ENCODE peak calls at places on chromosomes 4 and X, in six cellular contexts. S is MM.1S, R is neural progenitor cell, U is endothelial cell, E is osteoblast, A is Peyer's patch. D is an unnamed sample.
A peak's percentile ranks its signal among the peaks of the same experiment; 100 is the strongest.

GRCh38 chrX:106247162-106247561 is 79.1 kb downstream of the PWWP3B start:
- DNase-seq in S (no peak), R (no peak), U (no peak), E (no peak), A (no peak), D (no peak)

GRCh38 chr4:140725556-140725955 is 30.6 kb downstream of the TBC1D9 start:
- DNase-seq in S (no peak), R (no peak), U (no peak), E (no peak), A (no peak), D (no peak)

GRCh38 chr4:532588-533317 is 33.7 kb downstream of the PIGG start:
- DNase-seq in S (no peak), R (no peak), U (no peak), E (peak; percentile 92), A (no peak), D (no peak)

GRCh38 chr4:183483997-183484396 is 20.9 kb upstream of the ING2 start:
- DNase-seq in S (no peak), R (no peak), U (no peak), E (no peak), A (no peak), D (no peak)

GRCh38 chr4:708631-708933 is 3.0 kb downstream of the PCGF3 start:
- DNase-seq in S (no peak), R (no peak), U (no peak), E (no peak), A (no peak), D (no peak)

GRCh38 chr4:149823770-149824221 is 8.2 kb upstream of the IQCM start:
- DNase-seq in S (no peak), R (no peak), U (no peak), E (peak; percentile 94), A (no peak), D (no peak)

GRCh38 chr4:98646422-98646821 is 12.0 kb downstream of the TSPAN5 start:
- DNase-seq in S (no peak), R (no peak), U (no peak), E (no peak), A (no peak), D (no peak)

GRCh38 chrX:16528620-16529019 is 121.3 kb upstream of the S100G start:
- DNase-seq in S (no peak), R (no peak), U (no peak), E (no peak), A (no peak), D (no peak)

GRCh38 chr4:5753766-5754528 is 42.9 kb downstream of the EVC start:
- DNase-seq in S (no peak), R (no peak), U (no peak), E (peak; percentile 97), A (no peak), D (no peak)

GRCh38 chr4:162699629-162700028 is 467.1 kb downstream of the NAF1 start:
- DNase-seq in S (no peak), R (no peak), U (no peak), E (peak; percentile 18), A (no peak), D (no peak)

GRCh38 chr4:166421556-166422156 is 548.6 kb downstream of the TLL1 start:
- DNase-seq in S (no peak), R (no peak), U (no peak), E (peak; percentile 42), A (no peak), D (no peak)

GRCh38 chr4:111399523-111400135 is 745.6 kb upstream of the FAM241A start:
- DNase-seq in S (no peak), R (no peak), U (no peak), E (no peak), A (no peak), D (no peak)

GRCh38 chrX:14902536-14902935 is 29.3 kb downstream of the MOSPD2 start:
- DNase-seq in S (no peak), R (peak; percentile 15), U (no peak), E (no peak), A (no peak), D (no peak)

GRCh38 chr4:52173470-52174055 is 122.5 kb downstream of the SPATA18 start:
- DNase-seq in S (no peak), R (no peak), U (no peak), E (no peak), A (no peak), D (no peak)

GRCh38 chrX:131812847-131813825 is 210.0 kb upstream of the STK26 start:
- DNase-seq in S (peak; percentile 97), R (no peak), U (no peak), E (no peak), A (no peak), D (peak; percentile 77)

GRCh38 chr4:5982156-5982973 is 35.9 kb downstream of the C4orf50 start:
- DNase-seq in S (no peak), R (no peak), U (no peak), E (no peak), A (no peak), D (no peak)

GRCh38 chrX:1442724-1443367 is 9.9 kb downstream of the ASMTL start:
- DNase-seq in S (no peak), R (no peak), U (no peak), E (no peak), A (peak; percentile 42), D (no peak)

GRCh38 chr4:46930866-46931265 is 21.8 kb upstream of the COX7B2 start:
- DNase-seq in S (no peak), R (no peak), U (no peak), E (no peak), A (no peak), D (no peak)

GRCh38 chrX:12138366-12139313 is at the start of gene FRMPD4:
- DNase-seq in S (no peak), R (peak; percentile 70), U (peak; percentile 15), E (peak; percentile 77), A (no peak), D (no peak)

GRCh38 chrX:10239611-10240064 is 82.9 kb downstream of the CLCN4 start:
- DNase-seq in S (no peak), R (no peak), U (no peak), E (no peak), A (no peak), D (no peak)

GRCh38 chr4:174631901-174632758 is 109.8 kb upstream of the HPGD start:
- DNase-seq in S (peak; percentile 70), R (peak; percentile 61), U (no peak), E (no peak), A (no peak), D (peak; percentile 23)
- TF ChIP-seq CTCF in S (peak; percentile 78), R (peak; percentile 90), U (peak; percentile 62), E (peak; percentile 70), A (peak; percentile 79), D (peak; percentile 70)

DNA sequence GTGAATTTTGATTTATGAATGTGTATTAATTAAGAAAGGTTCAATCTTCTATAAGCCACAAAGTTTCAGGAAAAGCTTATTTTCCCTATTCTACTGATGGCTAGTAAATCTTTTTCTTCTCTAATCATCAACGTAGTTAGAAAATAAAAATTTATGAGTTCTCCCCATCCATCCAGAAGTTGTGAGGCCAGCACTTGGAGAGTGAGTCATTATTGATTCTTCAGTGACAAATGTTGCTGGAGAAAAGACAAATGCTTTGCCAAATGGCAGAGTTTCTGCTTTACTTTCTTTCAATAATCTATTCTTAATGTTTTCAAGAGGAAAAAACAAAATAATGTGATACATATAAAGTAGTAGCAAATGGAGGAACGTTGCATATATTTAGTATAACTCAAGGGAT is 11.3 kb upstream of the GRXCR1 start:
- DNase-seq in S (no peak), R (no peak), U (no peak), E (no peak), A (no peak), D (no peak)
- TF ChIP-seq CTCF in S (no peak), R (no peak), U (no peak), E (no peak), A (no peak), D (no peak)

GRCh38 chr4:116705466-116705865 is 379.9 kb downstream of the TRAM1L1 start:
- DNase-seq in S (no peak), R (no peak), U (no peak), E (no peak), A (no peak), D (no peak)

DNA sequence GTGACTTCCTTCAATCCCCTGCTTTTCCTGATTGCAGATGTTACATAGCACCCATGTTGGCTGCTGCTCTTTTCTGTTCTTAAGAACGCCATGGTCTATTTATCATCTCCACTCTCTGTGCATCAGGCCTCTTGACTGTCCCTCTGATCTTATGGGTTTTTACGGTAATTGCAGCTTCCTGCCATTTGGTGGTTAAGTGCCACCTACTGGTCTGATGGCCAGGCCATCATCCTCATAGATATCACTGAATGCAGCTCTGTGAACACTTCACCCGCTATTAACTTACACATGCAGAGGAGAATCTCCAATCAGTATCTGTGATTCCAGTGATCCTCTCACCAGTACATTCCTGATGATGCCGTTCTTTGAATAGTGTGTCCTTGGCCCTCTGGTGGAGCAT is 382.4 kb downstream of the TRAM1L1 start:
- DNase-seq in S (peak; percentile 21), R (no peak), U (no peak), E (peak; percentile 31), A (no peak), D (no peak)
- TF ChIP-seq CTCF in S (no peak), R (peak; percentile 34), U (no peak), E (no peak), A (no peak), D (peak; percentile 21)

GRCh38 chrX:114073926-114074325 is 510.0 kb upstream of the HTR2C start:
- DNase-seq in S (no peak), R (peak; percentile 58), U (no peak), E (no peak), A (no peak), D (no peak)

GRCh38 chrX:114075073-114075673 is 508.7 kb upstream of the HTR2C start:
- DNase-seq in S (no peak), R (no peak), U (no peak), E (no peak), A (no peak), D (no peak)

GRCh38 chrX:114065612-114066178 is 518.2 kb upstream of the HTR2C start:
- DNase-seq in S (no peak), R (no peak), U (no peak), E (no peak), A (no peak), D (no peak)

GRCh38 chrX:114071412-114071811 is 512.5 kb upstream of the HTR2C start:
- DNase-seq in S (no peak), R (no peak), U (no peak), E (no peak), A (no peak), D (no peak)
- TF ChIP-seq CTCF in S (no peak), R (no peak), U (no peak), E (no peak), A (no peak), D (no peak)

DNA sequence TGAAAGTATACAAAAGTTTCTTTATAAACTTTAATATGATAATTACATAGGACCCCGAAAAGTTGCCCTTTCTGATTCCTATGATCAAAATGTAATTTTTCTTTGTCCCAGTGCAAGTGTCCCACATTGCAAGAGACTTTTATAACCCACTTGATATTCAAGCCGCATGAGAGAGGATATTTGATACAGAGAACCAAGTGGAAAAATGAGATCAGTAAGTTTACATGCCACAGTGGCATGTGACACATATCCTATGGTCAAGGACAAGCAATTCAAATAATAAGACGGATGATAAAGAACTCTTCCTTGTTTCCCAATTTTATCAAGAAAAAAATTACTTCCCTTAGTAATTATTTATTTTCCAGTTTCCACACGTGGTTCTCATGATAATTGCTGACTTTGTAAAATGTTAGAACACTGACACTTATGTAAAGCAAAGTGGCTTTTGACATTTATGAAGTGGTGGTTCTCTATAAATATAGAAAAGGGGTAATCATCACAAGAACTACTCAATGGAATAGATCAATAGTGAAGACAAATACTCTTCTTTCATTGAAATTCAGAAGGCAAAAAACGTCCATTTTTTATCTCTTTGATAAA is 273.7 kb upstream of the NOCT start:
- DNase-seq in S (no peak), R (no peak), U (no peak), E (no peak), A (no peak), D (no peak)
- TF ChIP-seq CTCF in S (no peak), R (no peak), U (no peak), E (no peak), A (no peak), D (no peak)

D was measured in GM13977.